ENCODE peak calls at places on chromosomes 12 and 14, in ten cellular contexts. X, H, B, G, A, V, F, D, E and I are unnamed samples. For H3K27me3, the result is how much of the 10 kb centered on the place peaks cover.

GRCh38 chr12:61810486-61810885 is 449.7 kb upstream of the USP15 start:
- DNase-seq in X (no peak), H (no peak), B (no peak), G (no peak), A (no peak), V (no peak), F (no peak), D (no peak), E (no peak), I (no peak)

GRCh38 chr12:104687823-104688573 is 231.2 kb downstream of the CHST11 start:
- DNase-seq in X (no peak), H (no peak), B (no peak), G (no peak), A (no peak), V (no peak), F (no peak), D (no peak), E (no peak), I (no peak)

GRCh38 chr12:110846615-110847566 is at the start of gene CCDC63:
- DNase-seq in X (peak), H (peak), B (peak), G (no peak), A (peak), V (peak), F (peak), D (peak), E (no peak), I (peak)

GRCh38 chr12:27025116-27025515 is 2.8 kb downstream of the MED21 start:
- DNase-seq in X (no peak), H (no peak), B (no peak), G (no peak), A (no peak), V (no peak), F (no peak), D (no peak), E (no peak), I (no peak)

GRCh38 chr12:47715393-47715876 is 9.6 kb upstream of the RPAP3 start:
- DNase-seq in X (peak), H (peak), B (peak), G (no peak), A (peak), V (peak), F (peak), D (peak), E (no peak), I (peak)

GRCh38 chr14:105933238-105933637 is 406.9 kb downstream of the TMEM121 start:
- DNase-seq in X (no peak), H (no peak), B (no peak), G (no peak), A (no peak), V (no peak), F (no peak), D (no peak), E (no peak), I (no peak)

GRCh38 chr14:101350710-101351109 is 210.6 kb upstream of the DIO3 start:
- DNase-seq in X (peak), H (peak), B (no peak), G (no peak), A (no peak), V (no peak), F (no peak), D (no peak), E (no peak), I (no peak)

GRCh38 chr12:132243596-132244289 is 85.6 kb downstream of the GALNT9 start:
- DNase-seq in X (no peak), H (no peak), B (no peak), G (no peak), A (no peak), V (peak), F (no peak), D (no peak), E (peak), I (no peak)

GRCh38 chr14:63248211-63248610 is 44.0 kb downstream of the RHOJ start:
- DNase-seq in X (peak), H (no peak), B (peak), G (peak), A (peak), V (no peak), F (no peak), D (no peak), E (no peak), I (no peak)

GRCh38 chr14:105999361-106000028 is 473.1 kb downstream of the TMEM121 start:
- DNase-seq in X (no peak), H (peak), B (no peak), G (no peak), A (no peak), V (peak), F (no peak), D (peak), E (no peak), I (peak)

GRCh38 chr14:95402184-95402583 is 82.5 kb upstream of the CLMN start:
- DNase-seq in X (no peak), H (no peak), B (no peak), G (no peak), A (no peak), V (no peak), F (no peak), D (no peak), E (no peak), I (no peak)

GRCh38 chr12:24948816-24949722 is at the start of gene BCAT1:
- DNase-seq in X (peak), H (peak), B (peak), G (peak), A (peak), V (peak), F (peak), D (peak), E (no peak), I (peak)

GRCh38 chr12:2856051-2856450 is 788 bp downstream of the TEX52 start:
- DNase-seq in X (no peak), H (no peak), B (no peak), G (no peak), A (no peak), V (no peak), F (no peak), D (no peak), E (no peak), I (no peak)

GRCh38 chr12:49900371-49900770 is 3.3 kb downstream of the FAIM2 start:
- DNase-seq in X (no peak), H (no peak), B (no peak), G (no peak), A (no peak), V (no peak), F (no peak), D (no peak), E (peak), I (no peak)

GRCh38 chr14:106518054-106518943 is 991.9 kb downstream of the TMEM121 start:
- DNase-seq in X (no peak), H (peak), B (no peak), G (no peak), A (no peak), V (peak), F (no peak), D (peak), E (no peak), I (peak)

GRCh38 chr14:65303902-65304222 is 108.7 kb upstream of the FUT8 start:
- DNase-seq in X (no peak), H (no peak), B (no peak), G (no peak), A (no peak), V (no peak), F (no peak), D (no peak), E (no peak), I (no peak)

GRCh38 chr12:4870423-4870822 is 39.3 kb upstream of the KCNA1 start:
- DNase-seq in X (no peak), H (no peak), B (no peak), G (no peak), A (no peak), V (no peak), F (no peak), D (no peak), E (no peak), I (no peak)

GRCh38 chr12:68953536-68953935 is 20.6 kb upstream of the CPM start:
- DNase-seq in X (no peak), H (peak), B (no peak), G (no peak), A (no peak), V (no peak), F (peak), D (no peak), E (no peak), I (no peak)

GRCh38 chr12:27524489-27524835 is 456 bp downstream of the PPFIBP1 start:
- DNase-seq in X (no peak), H (no peak), B (no peak), G (no peak), A (no peak), V (no peak), F (no peak), D (no peak), E (no peak), I (no peak)

GRCh38 chr12:59927041-59927440 is 331.2 kb downstream of the SLC16A7 start:
- DNase-seq in X (no peak), H (no peak), B (no peak), G (no peak), A (peak), V (no peak), F (no peak), D (no peak), E (no peak), I (no peak)

GRCh38 chr14:91454580-91454979 is 37.0 kb upstream of the CCDC88C start:
- DNase-seq in X (no peak), H (no peak), B (no peak), G (no peak), A (no peak), V (no peak), F (no peak), D (no peak), E (no peak), I (no peak)

GRCh38 chr14:91453744-91454143 is 36.1 kb upstream of the CCDC88C start:
- DNase-seq in X (no peak), H (no peak), B (no peak), G (no peak), A (no peak), V (no peak), F (no peak), D (peak), E (no peak), I (no peak)

GRCh38 chr14:91458612-91459011 is 41.0 kb upstream of the CCDC88C start:
- DNase-seq in X (no peak), H (no peak), B (no peak), G (no peak), A (no peak), V (no peak), F (no peak), D (no peak), E (no peak), I (no peak)

GRCh38 chr14:91454155-91454554 is 36.5 kb upstream of the CCDC88C start:
- DNase-seq in X (no peak), H (no peak), B (no peak), G (no peak), A (no peak), V (no peak), F (no peak), D (no peak), E (no peak), I (no peak)

GRCh38 chr14:91456283-91456682 is 38.7 kb upstream of the CCDC88C start:
- DNase-seq in X (no peak), H (no peak), B (no peak), G (no peak), A (no peak), V (no peak), F (no peak), D (no peak), E (no peak), I (no peak)
- H3K4me3 ChIP-seq in X (no peak), H (no peak), B (no peak), G (no peak), A (no peak), V (no peak), F (no peak), D (no peak), E (no peak), I (no peak)

DNA sequence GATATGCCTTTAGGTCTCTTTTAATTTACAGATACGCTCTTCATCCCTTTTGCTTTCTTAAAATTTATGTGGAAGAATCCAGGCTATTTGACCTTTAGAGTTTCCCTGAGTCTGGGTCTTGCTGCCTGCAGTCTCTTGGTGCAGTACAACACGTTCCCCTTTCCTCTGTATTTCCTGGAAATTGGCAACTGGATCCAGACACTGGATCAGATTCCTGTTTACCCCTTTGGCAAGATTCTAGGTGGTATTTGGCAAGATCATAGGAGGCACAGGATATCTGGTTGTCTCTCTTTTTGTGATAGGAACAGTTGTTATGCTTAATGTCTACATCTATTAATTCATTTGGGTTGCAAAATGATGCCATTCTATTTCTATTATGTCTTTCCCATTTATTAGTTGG is 187.8 kb upstream of the ARHGAP5 start:
- DNase-seq in X (no peak), H (no peak), B (no peak), G (no peak), A (no peak), V (no peak), F (no peak), D (no peak), E (no peak), I (no peak)
- H3K27me3 ChIP-seq in X (under half), H (under half), B (under half), G (under half), A (under half), V (under half), F (under half), D (under half), E (under half), I (under half)

GRCh38 chr12:53047221-53048032 is 2.4 kb upstream of the TNS2 start:
- DNase-seq in X (peak), H (peak), B (peak), G (no peak), A (peak), V (peak), F (peak), D (peak), E (peak), I (peak)
- TF ChIP-seq CTCF in X (no peak), H (peak), B (no peak), G (no peak), A (no peak), V (peak), F (peak), D (no peak), E (peak), I (no peak)

GRCh38 chr14:54472291-54472690 is 16.5 kb downstream of the GMFB start:
- DNase-seq in X (no peak), H (no peak), B (no peak), G (no peak), A (no peak), V (no peak), F (no peak), D (no peak), E (no peak), I (no peak)
- H3K4me3 ChIP-seq in X (no peak), H (no peak), B (no peak), G (no peak), A (no peak), V (no peak), F (no peak), D (no peak), E (no peak), I (no peak)

GRCh38 chr12:54029529-54030441 is 1.5 kb downstream of the HOXC6 start:
- DNase-seq in X (no peak), H (no peak), B (no peak), G (no peak), A (no peak), V (no peak), F (no peak), D (no peak), E (no peak), I (no peak)

GRCh38 chr12:54032220-54032619 is 630 bp upstream of the HOXC5 start:
- DNase-seq in X (no peak), H (no peak), B (no peak), G (no peak), A (no peak), V (no peak), F (no peak), D (no peak), E (no peak), I (no peak)

GRCh38 chr12:54030889-54031860 is 1.7 kb upstream of the HOXC5 start:
- DNase-seq in X (peak), H (no peak), B (no peak), G (no peak), A (peak), V (no peak), F (no peak), D (no peak), E (no peak), I (peak)

GRCh38 chr12:54028324-54029201 is at the start of gene HOXC6:
- DNase-seq in X (no peak), H (no peak), B (peak), G (no peak), A (peak), V (no peak), F (no peak), D (no peak), E (no peak), I (peak)

GRCh38 chr12:54030442-54030801 is 2.2 kb downstream of the HOXC6 start:
- DNase-seq in X (no peak), H (no peak), B (no peak), G (no peak), A (no peak), V (no peak), F (no peak), D (no peak), E (no peak), I (no peak)
- H3K27me3 ChIP-seq in X (half or more), H (under half), B (half or more), G (half or more), A (half or more), V (half or more), F (half or more), D (half or more), E (half or more), I (under half)